ENCODE peak calls at places on chromosome 3, in eight cellular contexts. K, Z, F, D, X, I, H and B are unnamed samples.

GRCh38 chr3:133938770-133939495 is 43.3 kb upstream of the RAB6B start:
- DNase-seq in X (no peak), H (no peak), F (no peak), Z (no peak), D (no peak), I (peak; percentile 11), K (no peak), B (no peak)

GRCh38 chr3:186625600-186626042 is 12.8 kb downstream of the AHSG start:
- DNase-seq in Z (no peak), I (no peak), K (no peak), F (no peak), H (no peak), X (no peak), D (no peak), B (no peak)

GRCh38 chr3:5341610-5342009 is 154.1 kb downstream of the EDEM1 start:
- DNase-seq in Z (no peak), D (no peak), F (no peak), X (no peak), I (no peak), H (no peak), K (no peak), B (no peak)

GRCh38 chr3:63726656-63727055 is 74.2 kb downstream of the SNTN start:
- DNase-seq in K (no peak), H (no peak), D (no peak), I (no peak), Z (peak; percentile 1), X (no peak), F (no peak), B (no peak)

GRCh38 chr3:172397716-172398405 is 50.4 kb downstream of the GHSR start:
- DNase-seq in F (no peak), D (peak; percentile 87), Z (peak; percentile 29), H (no peak), X (no peak), K (no peak), I (no peak), B (peak; percentile 23)

GRCh38 chr3:152100491-152101086 is 168.1 kb upstream of the MBNL1 start:
- DNase-seq in Z (no peak), H (no peak), I (no peak), D (no peak), K (no peak), F (no peak), X (no peak), B (no peak)

GRCh38 chr3:102536479-102536878 is 101.7 kb downstream of the ZPLD1 start:
- DNase-seq in K (no peak), X (no peak), I (no peak), F (no peak), H (no peak), Z (peak; percentile 16), D (peak; percentile 39), B (no peak)

GRCh38 chr3:47398218-47398617 is 17.4 kb downstream of the PTPN23 start:
- DNase-seq in H (no peak), D (no peak), Z (no peak), F (no peak), K (no peak), X (no peak), I (no peak), B (no peak)

GRCh38 chr3:106577241-106577640 is 708.4 kb upstream of the CBLB start:
- DNase-seq in I (no peak), X (no peak), D (no peak), H (no peak), K (no peak), F (no peak), Z (no peak), B (no peak)

GRCh38 chr3:194494951-194495374 is 8.2 kb upstream of the ATP13A3 start:
- DNase-seq in K (no peak), F (no peak), I (peak; percentile 70), D (peak; percentile 81), H (no peak), Z (no peak), X (no peak), B (no peak)

GRCh38 chr3:106566277-106566676 is 697.5 kb upstream of the CBLB start:
- DNase-seq in D (peak; percentile 18), F (no peak), K (no peak), H (no peak), I (no peak), X (no peak), Z (no peak), B (no peak)

GRCh38 chr3:14141144-14141543 is 16.3 kb downstream of the TMEM43 start:
- DNase-seq in F (no peak), K (no peak), I (no peak), D (no peak), H (no peak), X (no peak), Z (no peak), B (no peak)

GRCh38 chr3:159322322-159322939 is 520.6 kb downstream of the MFSD1 start:
- DNase-seq in D (peak; percentile 9), I (no peak), F (no peak), K (no peak), H (peak; percentile 1), Z (peak; percentile 8), X (no peak), B (no peak)

GRCh38 chr3:150106752-150107428 is 136.2 kb upstream of the PFN2 start:
- DNase-seq in Z (peak; percentile 76), H (no peak), K (no peak), X (no peak), F (peak; percentile 86), D (peak; percentile 92), I (no peak), B (peak; percentile 97)